ENCODE peak calls at places on chromosomes 5 and 9, in nine cellular contexts. T, X, N, L, E, F, Y, B and R are unnamed samples.

GRCh38 chr5:73957397-73958001 is 331.5 kb downstream of the ARHGEF28 start:
- DNase-seq in T (peak), X (peak), N (no peak), L (no peak), E (no peak), F (peak), Y (no peak), B (no peak), R (no peak)

GRCh38 chr9:14205463-14205862 is 108.5 kb downstream of the NFIB start:
- DNase-seq in T (peak), X (peak), N (peak), L (peak), E (no peak), F (peak), Y (no peak), B (peak), R (peak)

GRCh38 chr5:168529361-168530234 is 493 bp downstream of the FBLL1 start:
- DNase-seq in T (no peak), X (no peak), N (no peak), L (peak), E (no peak), F (no peak), Y (no peak), B (no peak), R (peak)

GRCh38 chr5:51201024-51201423 is 182.2 kb upstream of the ISL1 start:
- DNase-seq in T (no peak), X (no peak), N (no peak), L (no peak), E (no peak), F (no peak), Y (no peak), B (no peak), R (no peak)

GRCh38 chr5:103259705-103260355 is 1.3 kb downstream of the MACIR start:
- DNase-seq in T (peak), X (peak), N (peak), L (no peak), E (no peak), F (peak), Y (no peak), B (peak), R (peak)

GRCh38 chr9:112006361-112007020 is 109.9 kb downstream of the UGCG start:
- DNase-seq in T (no peak), X (peak), N (no peak), L (no peak), E (no peak), F (no peak), Y (no peak), B (no peak), R (no peak)

GRCh38 chr5:61279725-61280124 is 52.3 kb upstream of the ZSWIM6 start:
- DNase-seq in T (no peak), X (no peak), N (no peak), L (no peak), E (no peak), F (peak), Y (no peak), B (no peak), R (no peak)

GRCh38 chr5:14706615-14707021 is 42.1 kb downstream of the OTULIN start:
- DNase-seq in T (peak), X (peak), N (peak), L (peak), E (no peak), F (peak), Y (no peak), B (peak), R (peak)

GRCh38 chr5:111223790-111224560 is at the start of gene CAMK4:
- DNase-seq in T (peak), X (peak), N (peak), L (peak), E (no peak), F (peak), Y (peak), B (peak), R (peak)

GRCh38 chr5:37121465-37121864 is 127.7 kb downstream of the CPLANE1 start:
- DNase-seq in T (no peak), X (no peak), N (no peak), L (no peak), E (no peak), F (no peak), Y (no peak), B (no peak), R (no peak)

GRCh38 chr5:34930527-34930844 is 1.1 kb downstream of the DNAJC21 start:
- DNase-seq in T (no peak), X (no peak), N (peak), L (peak), E (peak), F (peak), Y (no peak), B (peak), R (peak)

GRCh38 chr9:89820337-89820736 is 215.5 kb downstream of the GADD45G start:
- DNase-seq in T (no peak), X (no peak), N (no peak), L (no peak), E (no peak), F (no peak), Y (no peak), B (no peak), R (no peak)

GRCh38 chr5:120938604-120939003 is 474.5 kb downstream of the PRR16 start:
- DNase-seq in T (no peak), X (no peak), N (no peak), L (no peak), E (peak), F (no peak), Y (no peak), B (no peak), R (no peak)

GRCh38 chr9:4238522-4238921 is 61.3 kb downstream of the GLIS3 start:
- DNase-seq in T (peak), X (peak), N (peak), L (peak), E (no peak), F (peak), Y (no peak), B (peak), R (peak)

DNA sequence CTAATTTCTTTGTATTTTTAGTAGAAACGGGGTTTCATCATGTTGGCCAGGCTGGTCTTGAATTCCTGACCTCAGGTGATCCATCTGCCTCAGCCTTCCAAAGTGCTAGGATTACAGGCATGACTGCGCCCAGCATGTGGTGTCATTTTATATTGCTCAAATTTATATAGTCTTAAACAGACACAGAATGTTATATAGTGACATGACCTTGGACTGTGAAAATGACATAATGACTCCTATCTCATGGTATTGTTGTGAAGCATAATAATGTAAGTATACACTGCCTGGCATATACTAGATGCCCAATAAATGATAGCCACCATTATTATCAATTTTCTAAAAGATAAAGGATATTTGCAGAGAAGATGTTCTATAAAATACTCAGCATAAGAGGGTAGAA is 177.2 kb upstream of the TBCA start:
- DNase-seq in T (no peak), X (no peak), N (no peak), L (no peak), E (no peak), F (no peak), Y (no peak), B (no peak), R (no peak)
- H3K4me3 ChIP-seq in T (no peak), X (no peak), N (no peak), L (no peak), E (no peak), F (no peak), Y (no peak), B (no peak), R (no peak)

GRCh38 chr5:133247881-133248642 is 196.2 kb downstream of the HSPA4 start:
- DNase-seq in T (no peak), X (peak), N (no peak), L (no peak), E (no peak), F (peak), Y (no peak), B (peak), R (peak)
- TF ChIP-seq CTCF in T (peak), X (peak), N (peak), L (peak), E (peak), F (peak), Y (no peak), B (peak), R (peak)

DNA sequence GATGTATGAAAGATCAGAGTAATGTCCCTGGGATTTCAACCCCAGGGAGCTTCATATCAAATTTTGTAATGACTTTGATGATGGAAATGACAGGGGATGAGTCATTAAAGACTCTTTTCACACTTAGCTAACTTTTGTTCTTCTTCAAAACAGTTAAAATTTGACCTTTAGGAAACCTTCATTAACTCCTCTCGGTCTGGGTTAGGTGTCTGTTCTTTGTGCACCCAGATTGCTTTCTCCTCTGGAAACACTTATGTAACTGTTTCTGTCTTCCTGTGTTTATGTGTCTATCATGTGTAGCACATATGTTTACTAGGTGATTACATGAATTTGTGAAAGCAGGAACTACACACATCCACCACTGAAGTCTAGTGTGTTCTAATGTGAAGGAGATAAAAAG is 1.6 kb downstream of the SRFBP1 start:
- DNase-seq in T (peak), X (no peak), N (no peak), L (peak), E (no peak), F (no peak), Y (no peak), B (no peak), R (no peak)
- H3K4me3 ChIP-seq in T (no peak), X (no peak), N (peak), L (no peak), E (peak), F (no peak), Y (no peak), B (no peak), R (no peak)

GRCh38 chr5:98349990-98350365 is 423.5 kb upstream of the RGMB start:
- DNase-seq in T (no peak), X (no peak), N (no peak), L (no peak), E (no peak), F (no peak), Y (no peak), B (no peak), R (no peak)

GRCh38 chr5:98349251-98349989 is 424.0 kb upstream of the RGMB start:
- DNase-seq in T (peak), X (peak), N (peak), L (peak), E (no peak), F (peak), Y (no peak), B (peak), R (peak)
- TF ChIP-seq CTCF in T (peak), X (peak), N (peak), L (peak), E (peak), F (peak), Y (no peak), B (peak), R (peak)

GRCh38 chr5:67222243-67223033 is 25.8 kb upstream of the CD180 start:
- DNase-seq in T (no peak), X (no peak), N (no peak), L (no peak), E (no peak), F (no peak), Y (no peak), B (no peak), R (no peak)

GRCh38 chr5:67215592-67216471 is 19.2 kb upstream of the CD180 start:
- DNase-seq in T (peak), X (no peak), N (no peak), L (peak), E (peak), F (peak), Y (peak), B (no peak), R (peak)

DNA sequence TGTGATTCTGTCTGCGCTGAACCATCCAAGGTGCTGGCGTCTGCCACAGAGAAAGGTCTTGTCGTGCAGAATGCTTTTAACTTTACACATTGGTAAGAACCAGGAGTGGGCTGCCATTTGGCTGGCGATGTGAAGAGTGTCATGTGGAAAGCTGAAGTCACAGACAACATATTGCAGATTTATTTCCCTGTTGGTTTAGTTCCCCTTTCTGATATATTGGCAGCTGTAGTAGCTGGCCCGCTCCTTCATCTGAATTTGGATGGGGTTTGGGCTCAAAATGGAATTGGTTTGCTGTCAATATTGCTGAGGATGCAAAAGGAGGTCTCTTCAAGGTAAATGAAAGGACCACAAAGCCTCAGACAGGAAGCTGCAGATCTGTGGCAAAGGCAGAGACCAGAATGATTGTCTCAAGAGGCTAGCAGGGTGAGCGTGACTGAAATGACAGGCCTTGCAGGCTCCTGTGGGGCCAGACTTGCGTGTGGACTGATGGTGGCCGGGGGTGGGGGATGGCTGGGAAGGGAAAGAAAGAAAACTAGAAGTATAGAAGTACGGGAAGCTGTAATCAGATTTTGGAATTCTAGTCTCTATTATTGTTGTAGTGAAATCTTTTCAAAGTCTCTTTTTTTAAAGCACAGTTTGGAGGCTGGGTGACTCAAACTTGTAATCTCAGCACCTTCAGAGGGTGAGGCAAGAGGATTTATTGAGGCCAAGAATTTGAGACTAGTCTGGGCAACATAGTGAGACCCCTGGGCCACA is 25.1 kb upstream of the CD180 start:
- DNase-seq in T (no peak), X (no peak), N (no peak), L (no peak), E (no peak), F (no peak), Y (no peak), B (no peak), R (no peak)
- H3K4me3 ChIP-seq in T (no peak), X (no peak), N (no peak), L (no peak), E (no peak), F (no peak), Y (no peak), B (no peak), R (no peak)

GRCh38 chr9:90921104-90921503 is 119.5 kb downstream of the SYK start:
- DNase-seq in T (peak), X (no peak), N (peak), L (no peak), E (peak), F (no peak), Y (peak), B (peak), R (no peak)

GRCh38 chr9:90919883-90920282 is 118.3 kb downstream of the SYK start:
- DNase-seq in T (no peak), X (no peak), N (no peak), L (no peak), E (no peak), F (no peak), Y (no peak), B (no peak), R (no peak)

GRCh38 chr9:90926920-90927319 is 125.3 kb downstream of the SYK start:
- DNase-seq in T (no peak), X (no peak), N (no peak), L (no peak), E (no peak), F (no peak), Y (no peak), B (peak), R (no peak)

GRCh38 chr9:90925581-90926257 is 124.1 kb downstream of the SYK start:
- DNase-seq in T (peak), X (peak), N (peak), L (peak), E (no peak), F (peak), Y (no peak), B (peak), R (peak)

DNA sequence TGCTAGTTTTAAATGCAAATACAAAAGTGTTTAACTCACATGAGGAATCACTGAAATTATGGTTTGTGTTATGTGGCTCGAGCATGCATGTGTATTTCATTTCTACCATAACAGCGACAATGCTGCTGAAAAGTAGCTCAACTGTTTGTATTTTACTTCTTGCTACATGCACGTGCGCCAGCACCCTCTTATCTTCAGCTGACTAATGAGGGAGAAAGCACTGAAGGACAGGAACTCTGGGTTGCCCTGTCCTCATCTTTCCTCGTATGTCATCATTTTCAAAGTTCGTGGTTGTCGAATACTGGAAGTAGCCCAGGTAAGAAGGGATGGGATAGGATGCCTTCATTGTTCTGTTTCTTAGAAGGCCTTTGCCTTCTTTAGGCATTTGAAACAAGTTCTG is 120.3 kb downstream of the SYK start:
- DNase-seq in T (peak), X (no peak), N (no peak), L (no peak), E (no peak), F (no peak), Y (no peak), B (no peak), R (no peak)
- TF ChIP-seq CTCF in T (no peak), X (no peak), N (no peak), L (no peak), E (no peak), F (no peak), Y (no peak), B (no peak), R (no peak)